ENCODE peak calls at places on chromosomes 16 and 17, in nine cellular contexts. T is mammary epithelial cell, D is heart right ventricle, I is astrocyte, K is K562, R is HCT116, S is heart left ventricle, W is stomach, O is fibroblast of lung. U is an unnamed sample.

GRCh38 chr17:8951210-8951609 is 14.3 kb downstream of the PIK3R5 start:
- DNase-seq in K (no peak), S (no peak), W (no peak), R (no peak), I (no peak), T (no peak), O (no peak), D (no peak), U (no peak)

GRCh38 chr17:55245986-55246385 is 18.8 kb upstream of the HLF start:
- DNase-seq in D (no peak), O (no peak), R (no peak), S (no peak), T (no peak), W (no peak), I (no peak), K (no peak), U (no peak)

GRCh38 chr16:8623634-8624033 is 2.1 kb downstream of the METTL22 start:
- DNase-seq in R (no peak), K (no peak), S (no peak), D (no peak), I (peak), W (no peak), O (peak), T (peak), U (peak)

GRCh38 chr16:88780100-88781062 is 4.6 kb downstream of the PIEZO1 start:
- DNase-seq in O (peak), W (no peak), T (no peak), S (no peak), R (no peak), K (no peak), D (no peak), I (no peak), U (no peak)

GRCh38 chr17:3529817-3530741 is 27.5 kb downstream of the TRPV3 start:
- DNase-seq in I (peak), O (peak), W (no peak), S (peak), R (no peak), T (no peak), D (peak), K (no peak), U (no peak)

GRCh38 chr16:47787695-47788094 is 326.6 kb downstream of the PHKB start:
- DNase-seq in I (peak), W (no peak), K (no peak), T (no peak), S (no peak), D (no peak), O (peak), R (no peak), U (no peak)

GRCh38 chr16:25596194-25596593 is 95.6 kb upstream of the HS3ST4 start:
- DNase-seq in S (no peak), T (no peak), D (no peak), I (no peak), K (no peak), W (no peak), R (no peak), O (no peak), U (no peak)

GRCh38 chr16:88810868-88811599 is 694 bp downstream of the APRT start:
- DNase-seq in R (peak), K (no peak), S (peak), I (peak), D (peak), T (peak), O (peak), W (peak), U (peak)

GRCh38 chr17:67995568-67996191 is 589 bp downstream of the C17orf58 start:
- DNase-seq in T (no peak), S (peak), D (peak), O (peak), K (no peak), R (no peak), W (peak), I (no peak), U (peak)

GRCh38 chr17:79484600-79485398 is 126.1 kb downstream of the RBFOX3 start:
- DNase-seq in W (no peak), I (no peak), D (no peak), K (no peak), R (no peak), S (no peak), O (no peak), T (no peak), U (no peak)

GRCh38 chr17:5584971-5585794 is 874 bp upstream of the NLRP1 start:
- DNase-seq in S (no peak), T (peak), W (no peak), R (no peak), O (peak), K (no peak), I (peak), D (no peak), U (peak)

GRCh38 chr17:29836643-29837042 is 93.4 kb downstream of the SSH2 start:
- DNase-seq in S (no peak), O (peak), K (no peak), R (no peak), T (no peak), I (peak), D (no peak), W (no peak), U (no peak)

GRCh38 chr17:29839656-29840055 is 90.4 kb downstream of the SSH2 start:
- DNase-seq in R (no peak), D (no peak), S (no peak), T (no peak), W (no peak), O (no peak), I (no peak), K (no peak), U (no peak)

GRCh38 chr17:29837531-29837930 is 92.5 kb downstream of the SSH2 start:
- DNase-seq in T (no peak), K (no peak), W (peak), D (no peak), R (no peak), S (no peak), O (no peak), I (no peak), U (no peak)

GRCh38 chr17:29840884-29841283 is 89.1 kb downstream of the SSH2 start:
- DNase-seq in W (no peak), O (no peak), T (peak), I (peak), K (no peak), D (no peak), R (no peak), S (no peak), U (no peak)

DNA sequence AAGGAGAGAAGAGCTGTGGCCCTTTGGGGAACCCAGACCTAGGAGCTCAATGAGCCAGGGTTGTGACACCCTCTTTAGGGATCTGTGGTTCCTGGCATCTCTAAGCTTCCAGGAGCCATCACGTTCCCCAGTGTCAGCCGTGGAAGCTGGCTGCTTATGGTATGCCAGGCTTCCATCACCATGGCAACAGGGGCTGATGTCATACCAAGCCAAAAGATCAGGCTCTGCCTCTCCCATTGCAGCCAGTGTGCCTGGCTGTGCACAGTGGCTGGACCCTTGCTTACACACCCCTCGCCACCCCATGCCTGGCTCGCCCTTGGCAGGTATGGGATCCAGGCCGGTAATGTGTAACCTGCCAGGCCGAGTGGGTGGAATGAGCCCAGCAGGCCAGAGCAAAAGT is 91.1 kb downstream of the SSH2 start:
- DNase-seq in D (peak), I (no peak), K (no peak), S (peak), W (no peak), O (peak), R (no peak), T (no peak), U (no peak)
- H3K27ac ChIP-seq in D (no peak), I (no peak), K (no peak), S (no peak), W (no peak), O (no peak), R (no peak), T (no peak), U (no peak)

DNA sequence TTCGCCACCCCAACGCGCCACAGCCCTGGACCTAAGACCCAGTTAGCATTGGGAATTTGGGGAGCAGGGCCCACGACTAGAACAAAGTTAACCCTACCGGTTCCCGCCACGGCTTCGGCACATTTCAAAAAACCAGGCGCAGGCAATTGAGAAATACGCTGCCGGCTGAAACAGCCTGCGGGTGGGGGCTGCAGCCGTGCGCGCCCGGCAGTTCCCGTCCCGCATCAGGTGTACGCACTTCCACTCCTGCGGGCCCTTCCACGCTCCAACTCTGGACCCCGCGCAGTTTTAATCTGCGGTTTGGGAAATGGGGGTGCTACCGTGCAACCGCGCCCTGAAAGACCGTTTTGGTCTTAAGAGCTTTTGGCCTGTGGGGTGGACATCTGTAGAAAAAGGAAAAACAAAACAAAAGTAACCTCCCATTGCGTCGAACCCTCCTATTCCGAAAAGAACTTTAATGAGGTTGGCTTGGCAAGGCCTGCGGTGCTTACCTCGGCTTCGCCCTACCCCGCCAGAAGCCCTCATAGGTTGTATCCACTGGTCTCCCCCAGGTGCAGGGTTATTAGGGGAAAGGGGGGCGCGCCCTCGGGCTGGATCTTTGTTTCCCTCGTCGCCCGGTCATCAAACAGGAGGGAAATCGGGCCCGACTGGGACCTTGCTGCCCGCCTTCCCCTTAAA is 7.1 kb downstream of the IRX5 start:
- DNase-seq in D (no peak), S (peak), O (no peak), R (no peak), I (no peak), K (no peak), T (peak), W (no peak), U (no peak)
- TF ChIP-seq CTCF in D (no peak), S (no peak), O (no peak), R (no peak), I (no peak), K (no peak), T (no peak), W (no peak), U (no peak)

GRCh38 chr16:30054959-30055553 is 10.5 kb upstream of the ALDOA start:
- DNase-seq in S (no peak), O (no peak), K (peak), T (peak), D (no peak), I (no peak), R (no peak), W (peak), U (peak)
- H3K27ac ChIP-seq in S (no peak), O (no peak), K (no peak), T (no peak), D (no peak), I (no peak), R (peak), W (peak), U (peak)

GRCh38 chr17:72121164-72122001 is 563 bp downstream of the SOX9 start:
- DNase-seq in T (peak), K (no peak), O (peak), D (peak), I (peak), S (peak), R (no peak), W (peak), U (peak)
- TF ChIP-seq CTCF in T (peak), K (no peak), O (no peak), D (no peak), I (no peak), S (no peak), R (no peak), W (no peak), U (peak)

GRCh38 chr17:76685366-76685765 is 25.4 kb downstream of the MXRA7 start:
- DNase-seq in D (no peak), I (no peak), K (no peak), S (no peak), O (no peak), R (no peak), T (no peak), W (no peak), U (no peak)

GRCh38 chr17:76685846-76686245 is 24.9 kb downstream of the MXRA7 start:
- DNase-seq in D (peak), O (no peak), T (no peak), S (peak), W (no peak), K (no peak), I (no peak), R (no peak), U (no peak)

GRCh38 chr17:76684756-76685155 is 26.0 kb downstream of the MXRA7 start:
- DNase-seq in T (no peak), R (no peak), O (no peak), K (no peak), W (no peak), D (no peak), I (no peak), S (peak), U (no peak)

GRCh38 chr17:76683011-76683755 is 27.6 kb downstream of the MXRA7 start:
- DNase-seq in S (no peak), D (no peak), T (no peak), O (no peak), W (no peak), I (no peak), K (peak), R (no peak), U (no peak)

DNA sequence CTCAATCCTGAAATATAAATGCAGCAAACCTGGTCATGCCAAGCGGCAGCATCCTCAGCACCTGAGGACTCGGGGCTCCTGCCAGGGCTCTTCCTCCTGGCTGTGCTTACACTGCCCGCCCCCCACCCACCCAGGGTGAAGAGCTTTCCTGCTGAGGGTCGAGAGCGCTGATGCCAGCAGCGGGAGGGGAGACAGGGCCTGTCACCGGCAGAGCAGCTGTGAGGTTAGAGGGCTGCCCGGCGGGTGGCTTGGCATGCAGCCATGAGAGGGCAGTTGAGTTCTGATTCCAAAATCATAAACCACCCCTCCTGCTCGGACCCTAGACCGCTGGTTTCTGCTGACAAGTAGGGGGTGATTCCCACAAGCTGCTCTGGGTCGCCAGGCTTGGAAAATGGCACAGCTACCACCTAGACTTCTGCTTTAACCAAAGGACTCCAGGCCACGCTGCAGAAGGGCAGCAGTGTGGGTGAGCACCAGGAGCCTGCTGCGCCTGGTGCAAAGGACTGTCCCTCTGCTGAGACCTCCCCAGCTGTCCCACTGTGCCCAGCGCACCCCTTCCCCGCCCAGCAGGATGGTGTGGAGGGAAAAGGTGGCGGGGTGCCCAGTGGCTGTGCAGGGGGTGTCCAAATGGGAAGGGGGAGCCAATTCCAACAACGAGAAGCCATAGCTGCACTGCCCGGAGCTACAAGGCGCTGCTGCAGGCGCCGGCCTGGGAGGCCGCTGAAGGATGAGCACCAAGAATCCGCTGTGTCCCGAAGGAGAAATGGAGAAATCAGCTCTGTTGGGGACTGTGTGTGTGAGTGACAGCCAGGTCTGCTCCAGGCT is 26.6 kb downstream of the MXRA7 start:
- DNase-seq in O (no peak), I (no peak), S (no peak), W (no peak), R (no peak), T (no peak), D (no peak), K (no peak), U (no peak)
- H3K27ac ChIP-seq in O (no peak), I (no peak), S (peak), W (no peak), R (no peak), T (no peak), D (no peak), K (no peak), U (no peak)

GRCh38 chr17:49843774-49844350 is 4.0 kb downstream of the TAC4 start:
- DNase-seq in O (no peak), W (no peak), S (no peak), T (no peak), K (peak), D (no peak), I (no peak), R (no peak), U (no peak)

GRCh38 chr17:49842846-49843245 is 5.0 kb downstream of the TAC4 start:
- DNase-seq in K (no peak), T (no peak), I (no peak), R (no peak), S (no peak), W (no peak), D (no peak), O (no peak), U (no peak)

GRCh38 chr17:49836111-49837030 is 11.5 kb downstream of the TAC4 start:
- DNase-seq in D (no peak), S (no peak), K (no peak), O (peak), I (peak), R (no peak), T (no peak), W (peak), U (no peak)

GRCh38 chr17:49845210-49845782 is 2.6 kb downstream of the TAC4 start:
- DNase-seq in O (no peak), R (no peak), W (no peak), D (peak), S (peak), K (no peak), I (no peak), T (no peak), U (no peak)

GRCh38 chr17:49841548-49841947 is 6.3 kb downstream of the TAC4 start:
- DNase-seq in T (no peak), I (no peak), S (no peak), K (no peak), O (no peak), W (no peak), D (no peak), R (no peak), U (no peak)
- TF ChIP-seq CTCF in T (peak), I (no peak), S (no peak), K (peak), O (no peak), W (no peak), D (no peak), R (peak), U (no peak)

GRCh38 chr17:4559139-4559791 is 1.1 kb downstream of the GGT6 start:
- DNase-seq in K (no peak), I (no peak), D (no peak), R (no peak), S (peak), O (no peak), T (no peak), W (peak), U (no peak)

GRCh38 chr17:4562000-4562969 is 1.9 kb upstream of the GGT6 start:
- DNase-seq in T (no peak), I (no peak), O (no peak), W (no peak), R (no peak), D (no peak), S (peak), K (no peak), U (no peak)

GRCh38 chr17:4558311-4558972 is 1.9 kb downstream of the GGT6 start:
- DNase-seq in K (no peak), D (no peak), I (no peak), S (peak), O (no peak), W (no peak), T (no peak), R (no peak), U (no peak)

GRCh38 chr17:4560837-4561241 is 462 bp upstream of the GGT6 start:
- DNase-seq in O (peak), I (no peak), D (no peak), T (no peak), R (no peak), K (peak), S (peak), W (no peak), U (no peak)

DNA sequence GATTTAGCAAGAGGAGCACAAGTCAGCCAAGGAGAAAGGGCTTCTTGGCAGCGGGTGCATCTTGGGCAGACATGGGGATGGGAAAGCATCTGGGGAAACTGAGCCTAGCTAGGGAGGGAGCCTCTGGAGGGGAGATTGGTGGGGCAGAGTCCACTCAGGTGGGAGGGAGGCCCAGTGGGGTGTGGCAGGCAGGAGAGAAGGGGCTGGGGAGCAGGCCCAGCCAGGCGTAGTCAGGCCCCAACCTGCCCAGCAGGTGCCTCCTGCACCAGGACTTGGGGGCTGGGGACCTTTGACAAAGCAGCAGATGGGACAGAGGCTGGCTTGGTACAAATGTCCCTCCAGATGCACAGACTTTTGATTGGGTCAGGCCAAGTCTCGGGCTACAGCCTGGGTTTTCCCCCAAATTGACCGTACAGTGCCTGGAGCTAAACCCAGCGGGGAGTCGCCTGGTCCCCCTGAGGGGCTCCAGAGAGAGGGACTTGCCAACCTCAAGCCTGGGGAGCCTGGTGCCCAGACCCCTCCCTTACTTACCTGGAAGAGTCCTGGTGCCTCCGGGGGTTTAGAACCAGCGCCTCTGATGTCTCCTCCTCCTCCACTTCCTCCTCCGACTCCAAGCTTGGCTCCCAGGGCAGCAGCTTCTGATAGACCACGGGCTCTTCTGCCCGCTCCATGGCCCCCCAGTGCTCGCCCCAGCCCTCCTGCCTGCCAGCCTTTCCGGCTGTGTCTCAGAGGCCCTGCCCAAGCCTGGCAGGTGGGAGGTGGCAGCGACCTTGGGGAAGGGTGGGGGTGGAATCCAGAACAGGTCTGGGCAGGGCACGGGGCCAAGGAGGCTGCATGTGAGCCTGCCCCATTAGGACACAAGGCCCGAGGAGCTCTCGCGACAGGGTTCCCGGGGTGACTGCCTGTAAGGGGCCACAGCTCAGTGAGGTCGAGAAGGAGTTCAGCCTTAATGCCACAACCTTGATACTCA is at the start of gene GGT6:
- DNase-seq in I (no peak), O (no peak), W (peak), K (no peak), T (no peak), R (no peak), S (peak), D (no peak), U (no peak)
- H3K27ac ChIP-seq in I (no peak), O (no peak), W (peak), K (no peak), T (no peak), R (no peak), S (no peak), D (no peak), U (no peak)

U was measured in RWPE1.